ENCODE peak calls at places on chromosomes 13 and 19, in four cellular contexts. K is H1, F is H9, S is mesenchymal stem cell. U is an unnamed sample.
A peak's percentile ranks its signal among the peaks of the same experiment; 100 is the strongest.

GRCh38 chr19:2476451-2477140 is 669 bp downstream of the GADD45B start:
- DNase-seq in K (no peak), F (no peak), S (peak; percentile 80), U (no peak)

GRCh38 chr13:107964356-107964755 is 251.0 kb downstream of the LIG4 start:
- DNase-seq in K (no peak), F (no peak), S (no peak), U (no peak)

GRCh38 chr13:97768134-97768533 is 185.3 kb upstream of the IPO5 start:
- DNase-seq in K (no peak), F (no peak), S (no peak), U (no peak)

GRCh38 chr19:33235269-33235995 is 9.8 kb upstream of the SLC7A10 start:
- DNase-seq in K (peak; percentile 70), F (peak; percentile 88), S (peak; percentile 69), U (peak; percentile 78)

GRCh38 chr13:28582225-28582891 is 76.6 kb upstream of the POMP start:
- DNase-seq in K (no peak), F (no peak), S (peak; percentile 79), U (no peak)

GRCh38 chr13:66844933-66845332 is 385.2 kb downstream of the PCDH9 start:
- DNase-seq in K (no peak), F (peak; percentile 33), S (no peak), U (no peak)

GRCh38 chr13:66099825-66100224 is 1130.3 kb downstream of the PCDH9 start:
- DNase-seq in K (no peak), F (no peak), S (no peak), U (no peak)

GRCh38 chr19:18488403-18488723 is 33.5 kb downstream of the ELL start:
- DNase-seq in K (no peak), F (no peak), S (no peak), U (no peak)

GRCh38 chr19:18023596-18024212 is 15.7 kb downstream of the ARRDC2 start:
- DNase-seq in K (no peak), F (no peak), S (peak; percentile 85), U (no peak)

GRCh38 chr19:38975214-38975860 is at the start of gene FBXO17:
- DNase-seq in K (no peak), F (peak; percentile 67), S (peak; percentile 72), U (peak; percentile 50)

GRCh38 chr19:28164214-28164613 is 1048.7 kb downstream of the UQCRFS1 start:
- DNase-seq in K (no peak), F (no peak), S (no peak), U (no peak)

GRCh38 chr19:52248256-52248655 is 21.1 kb upstream of the ZNF766 start:
- DNase-seq in K (no peak), F (peak; percentile 62), S (peak; percentile 36), U (no peak)

GRCh38 chr13:38008636-38009035 is 139.1 kb upstream of the TRPC4 start:
- DNase-seq in K (no peak), F (no peak), S (peak; percentile 6), U (no peak)

GRCh38 chr19:3761382-3762129 is at the start of gene APBA3:
- DNase-seq in K (peak; percentile 79), F (peak; percentile 94), S (peak; percentile 89), U (peak; percentile 93)

GRCh38 chr13:114128624-114129522 is 3.5 kb downstream of the RASA3 start:
- DNase-seq in K (no peak), F (no peak), S (peak; percentile 98), U (no peak)

GRCh38 chr19:47848871-47849473 is 10.1 kb upstream of the TPRX2 start:
- DNase-seq in K (peak; percentile 62), F (peak; percentile 79), S (peak; percentile 22), U (peak; percentile 80)

GRCh38 chr19:44890366-44891015 is 563 bp upstream of the TOMM40 start:
- DNase-seq in K (peak; percentile 99), F (peak; percentile 100), S (peak; percentile 100), U (peak; percentile 100)

GRCh38 chr13:111035861-111036260 is 79.2 kb upstream of the ARHGEF7 start:
- DNase-seq in K (no peak), F (no peak), S (no peak), U (no peak)

GRCh38 chr19:30719991-30720329 is 347.8 kb downstream of the ZNF536 start:
- DNase-seq in K (no peak), F (peak; percentile 52), S (peak; percentile 4), U (no peak)

GRCh38 chr13:60047943-60048342 is 115.8 kb downstream of the DIAPH3 start:
- DNase-seq in K (no peak), F (no peak), S (no peak), U (no peak)

GRCh38 chr19:9871626-9872338 is 36.7 kb downstream of the PIN1 start:
- DNase-seq in K (no peak), F (no peak), S (no peak), U (no peak)

GRCh38 chr13:99542788-99543406 is 41.6 kb downstream of the TM9SF2 start:
- DNase-seq in K (no peak), F (no peak), S (no peak), U (no peak)

GRCh38 chr13:78609464-78610205 is 6.3 kb upstream of the POU4F1 start:
- DNase-seq in K (no peak), F (peak; percentile 72), S (no peak), U (peak; percentile 48)

GRCh38 chr13:71368301-71368700 is 498.7 kb downstream of the DACH1 start:
- DNase-seq in K (no peak), F (no peak), S (peak; percentile 52), U (no peak)

GRCh38 chr13:30091035-30091434 is 216.3 kb downstream of the KATNAL1 start:
- DNase-seq in K (no peak), F (no peak), S (no peak), U (no peak)

GRCh38 chr19:30848626-30849322 is 476.6 kb downstream of the ZNF536 start:
- DNase-seq in K (no peak), F (no peak), S (peak; percentile 24), U (no peak)

GRCh38 chr19:10112895-10113591 is 1.6 kb downstream of the P2RY11 start:
- DNase-seq in K (no peak), F (peak; percentile 87), S (no peak), U (no peak)

GRCh38 chr19:7497292-7497691 is 8.5 kb upstream of the PEX11G start:
- DNase-seq in K (no peak), F (peak; percentile 60), S (peak; percentile 46), U (no peak)

GRCh38 chr13:98267080-98267912 is 90.2 kb upstream of the RNF113B start:
- DNase-seq in K (no peak), F (no peak), S (peak; percentile 74), U (no peak)

GRCh38 chr13:113932060-113932459 is 41.8 kb downstream of the C13orf46 start:
- DNase-seq in K (no peak), F (no peak), S (no peak), U (no peak)

GRCh38 chr13:105465745-105466144 is 1069.7 kb downstream of the EFNB2 start:
- DNase-seq in K (no peak), F (no peak), S (no peak), U (no peak)

GRCh38 chr13:75959861-75960481 is 323.8 kb downstream of the LMO7 start:
- DNase-seq in K (no peak), F (no peak), S (no peak), U (no peak)

GRCh38 chr19:19040417-19040816 is 7.0 kb downstream of the ARMC6 start:
- DNase-seq in K (no peak), F (no peak), S (peak; percentile 57), U (no peak)

GRCh38 chr13:96052655-96053002 is 572 bp downstream of the UGGT2 start:
- DNase-seq in K (no peak), F (no peak), S (peak; percentile 88), U (no peak)

GRCh38 chr19:27719034-27719433 is 1493.9 kb downstream of the UQCRFS1 start:
- DNase-seq in K (no peak), F (no peak), S (no peak), U (no peak)

GRCh38 chr13:25905411-25906010 is 146.3 kb downstream of the SHISA2 start:
- DNase-seq in K (no peak), F (no peak), S (no peak), U (no peak)

GRCh38 chr19:8302357-8302691 is 5.8 kb downstream of the CD320 start:
- DNase-seq in K (no peak), F (no peak), S (no peak), U (no peak)

GRCh38 chr13:58463841-58464240 is 832.3 kb downstream of the PCDH17 start:
- DNase-seq in K (no peak), F (no peak), S (no peak), U (no peak)

DNA sequence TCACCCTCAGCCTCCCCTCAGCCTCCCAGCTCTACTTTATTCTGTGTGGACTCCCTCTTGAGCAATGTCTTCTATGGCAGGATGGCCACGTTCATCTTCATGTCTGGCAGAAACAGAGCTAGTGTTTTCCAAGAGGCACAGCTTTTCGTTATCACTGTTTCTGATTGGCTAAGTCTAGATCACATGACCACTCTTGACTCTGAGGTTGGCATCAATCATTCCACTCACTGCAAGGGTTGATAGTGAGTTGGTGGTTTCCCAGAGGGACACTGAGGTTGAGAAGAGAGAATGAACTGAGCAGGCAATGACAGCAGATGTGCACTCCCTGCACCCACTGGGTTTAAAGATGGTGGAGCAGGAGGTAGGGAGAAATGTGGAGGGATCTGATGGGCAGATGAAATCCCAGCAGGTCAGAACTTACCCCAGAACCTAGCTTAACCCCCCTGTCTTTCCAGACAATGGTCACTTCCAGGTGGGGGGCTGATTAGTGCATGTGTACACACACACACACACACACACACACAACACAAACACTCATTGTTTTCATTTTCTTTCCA is 26.3 kb upstream of the UQCRFS1 start:
- DNase-seq in K (no peak), F (no peak), S (no peak), U (no peak)
- H3K4me2 ChIP-seq in K (no peak overlapping the region), F (no peak overlapping the region), S (no peak overlapping the region), U (no peak overlapping the region)

GRCh38 chr13:109810761-109811510 is 24.6 kb upstream of the IRS2 start:
- DNase-seq in K (no peak), F (no peak), S (no peak), U (no peak)

GRCh38 chr13:109804654-109805053 is 18.3 kb upstream of the IRS2 start:
- DNase-seq in K (no peak), F (no peak), S (no peak), U (no peak)

GRCh38 chr13:109809216-109809890 is 23.0 kb upstream of the IRS2 start:
- DNase-seq in K (no peak), F (no peak), S (no peak), U (no peak)

GRCh38 chr13:109803822-109804221 is 17.4 kb upstream of the IRS2 start:
- DNase-seq in K (no peak), F (no peak), S (no peak), U (no peak)

GRCh38 chr13:109807345-109807744 is 21.0 kb upstream of the IRS2 start:
- DNase-seq in K (no peak), F (no peak), S (no peak), U (no peak)
- H4K8ac ChIP-seq in K (no peak overlapping the region), F (no peak overlapping the region), S (no peak overlapping the region), U (no peak overlapping the region)

DNA sequence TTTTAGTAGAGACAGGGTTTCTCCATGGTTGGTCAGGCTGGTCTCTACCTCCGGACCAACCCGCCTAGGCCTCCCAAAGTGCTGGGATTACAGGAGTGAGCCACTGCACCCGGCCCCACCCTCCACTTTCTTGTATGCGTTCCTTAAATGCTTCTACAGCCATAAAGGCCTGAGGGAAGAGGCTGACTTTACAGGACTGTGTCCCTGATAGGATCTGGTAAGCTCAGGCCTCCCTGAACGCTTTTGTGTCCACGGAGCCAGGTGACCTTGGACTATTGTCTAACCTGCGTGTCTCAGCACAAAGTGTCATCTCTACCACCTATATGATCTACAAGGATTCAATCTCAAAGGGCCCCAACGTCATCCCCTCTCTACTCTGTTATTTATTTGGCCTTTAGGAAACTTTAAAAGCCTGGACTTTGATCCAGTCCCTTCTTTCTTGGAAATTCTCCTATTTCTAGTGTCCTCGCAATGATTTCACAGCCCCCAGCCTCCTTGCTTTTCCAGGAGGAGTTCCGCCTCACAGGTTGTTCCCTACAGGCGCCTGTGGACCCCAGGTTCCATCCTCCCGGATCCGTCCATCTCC is 701 bp downstream of the ZNF552 start:
- DNase-seq in K (no peak), F (no peak), S (peak; percentile 6), U (no peak)
- H3K23ac ChIP-seq in K (no peak overlapping the region), F (no peak overlapping the region), S (no peak overlapping the region), U (peak overlapping the region; percentile 80)

GRCh38 chr13:50697746-50698526 is 145.6 kb downstream of the DLEU7 start:
- DNase-seq in K (no peak), F (no peak), S (no peak), U (no peak)
- H3K4me2 ChIP-seq in K (no peak overlapping the region), F (no peak overlapping the region), S (no peak overlapping the region), U (no peak overlapping the region)

U was measured in neuronal stem cell.